ENCODE peak calls at places on chromosome 7, in eight cellular contexts. Z, L, P, O, I, B, N and A are unnamed samples.

GRCh38 chr7:73704640-73705550 is 14.6 kb downstream of the STX1A start:
- DNase-seq in I (no peak), B (no peak), L (peak), N (peak), P (no peak), O (no peak), Z (no peak), A (no peak)

GRCh38 chr7:47906883-47907282 is 41.4 kb downstream of the PKD1L1 start:
- DNase-seq in Z (no peak), I (no peak), O (no peak), P (no peak), B (no peak), N (no peak), L (no peak), A (no peak)

GRCh38 chr7:76386691-76387260 is 22.7 kb downstream of the SSC4D start:
- DNase-seq in Z (no peak), O (no peak), B (no peak), I (no peak), N (no peak), P (no peak), L (no peak), A (no peak)

GRCh38 chr7:129161524-129161923 is 17.0 kb downstream of the TSPAN33 start:
- DNase-seq in N (no peak), B (no peak), O (no peak), Z (peak), L (no peak), P (no peak), I (no peak), A (no peak)

GRCh38 chr7:108808556-108808955 is 238.9 kb downstream of the DNAJB9 start:
- DNase-seq in L (no peak), Z (peak), P (no peak), I (no peak), N (no peak), O (no peak), B (no peak), A (no peak)

GRCh38 chr7:23471090-23471859 is 984 bp upstream of the IGF2BP3 start:
- DNase-seq in B (peak), O (peak), N (no peak), L (peak), P (peak), Z (no peak), I (peak), A (peak)

GRCh38 chr7:35905555-35905954 is 104.7 kb downstream of the SEPTIN7 start:
- DNase-seq in B (no peak), L (no peak), I (no peak), O (no peak), N (no peak), P (no peak), Z (peak), A (no peak)

GRCh38 chr7:47497367-47498096 is 84.4 kb downstream of the TNS3 start:
- DNase-seq in B (peak), O (no peak), P (no peak), Z (no peak), L (no peak), I (no peak), N (no peak), A (peak)

GRCh38 chr7:85733163-85733915 is 546.5 kb upstream of the SEMA3D start:
- DNase-seq in L (no peak), Z (peak), N (no peak), P (no peak), I (no peak), O (no peak), B (no peak), A (no peak)

GRCh38 chr7:44287488-44288380 is 37.7 kb downstream of the CAMK2B start:
- DNase-seq in B (no peak), O (no peak), L (no peak), P (no peak), N (peak), I (no peak), Z (no peak), A (no peak)

GRCh38 chr7:95578299-95578855 is 17.9 kb downstream of the PDK4 start:
- DNase-seq in B (no peak), L (peak), P (no peak), O (peak), I (no peak), Z (no peak), N (no peak), A (no peak)